ENCODE peak calls at places on chromosome 18, in six cellular contexts. Z is GM12878, S is HepG2, L is GM12891, X is K562, K is GM12892. V is an unnamed sample.

GRCh38 chr18:31088532-31088931 is 13.7 kb downstream of the DSC2 start:
- DNase-seq in K (no peak), Z (no peak), S (no peak), L (no peak), X (no peak), V (no peak)

GRCh38 chr18:8662574-8663255 is 42.6 kb upstream of the MTCL1 start:
- DNase-seq in L (no peak), Z (no peak), K (no peak), S (no peak), X (no peak), V (no peak)

GRCh38 chr18:9913526-9914333 is at the start of gene VAPA:
- DNase-seq in L (peak), X (peak), K (peak), S (peak), Z (peak), V (peak)

GRCh38 chr18:10784596-10785202 is 258.9 kb downstream of the NAPG start:
- DNase-seq in L (no peak), S (no peak), X (no peak), Z (no peak), K (no peak), V (no peak)

GRCh38 chr18:4284528-4284927 is 170.6 kb downstream of the DLGAP1 start:
- DNase-seq in X (no peak), Z (no peak), S (no peak), L (no peak), K (no peak), V (no peak)

GRCh38 chr18:60044290-60045006 is 144.7 kb downstream of the PMAIP1 start:
- DNase-seq in S (no peak), K (no peak), L (no peak), X (no peak), Z (no peak), V (no peak)

GRCh38 chr18:63147973-63148372 is 171.6 kb downstream of the BCL2 start:
- DNase-seq in S (no peak), X (no peak), Z (no peak), K (no peak), L (no peak), V (no peak)

GRCh38 chr18:26003391-26003790 is 87.0 kb downstream of the SS18 start:
- DNase-seq in L (no peak), Z (no peak), S (no peak), X (peak), K (no peak), V (no peak)

GRCh38 chr18:59783138-59783537 is 85.9 kb upstream of the CCBE1 start:
- DNase-seq in L (peak), X (peak), Z (peak), S (peak), K (peak), V (peak)

GRCh38 chr18:23585007-23585871 is 1.1 kb downstream of the NPC1 start:
- DNase-seq in Z (peak), X (peak), K (no peak), S (peak), L (no peak), V (peak)

GRCh38 chr18:56919190-56919589 is 227.7 kb upstream of the BOD1L2 start:
- DNase-seq in Z (no peak), K (no peak), X (no peak), L (no peak), S (no peak), V (no peak)

GRCh38 chr18:24026457-24026856 is 11.9 kb downstream of the TTC39C start:
- DNase-seq in K (no peak), X (no peak), L (no peak), S (no peak), Z (no peak), V (no peak)

DNA sequence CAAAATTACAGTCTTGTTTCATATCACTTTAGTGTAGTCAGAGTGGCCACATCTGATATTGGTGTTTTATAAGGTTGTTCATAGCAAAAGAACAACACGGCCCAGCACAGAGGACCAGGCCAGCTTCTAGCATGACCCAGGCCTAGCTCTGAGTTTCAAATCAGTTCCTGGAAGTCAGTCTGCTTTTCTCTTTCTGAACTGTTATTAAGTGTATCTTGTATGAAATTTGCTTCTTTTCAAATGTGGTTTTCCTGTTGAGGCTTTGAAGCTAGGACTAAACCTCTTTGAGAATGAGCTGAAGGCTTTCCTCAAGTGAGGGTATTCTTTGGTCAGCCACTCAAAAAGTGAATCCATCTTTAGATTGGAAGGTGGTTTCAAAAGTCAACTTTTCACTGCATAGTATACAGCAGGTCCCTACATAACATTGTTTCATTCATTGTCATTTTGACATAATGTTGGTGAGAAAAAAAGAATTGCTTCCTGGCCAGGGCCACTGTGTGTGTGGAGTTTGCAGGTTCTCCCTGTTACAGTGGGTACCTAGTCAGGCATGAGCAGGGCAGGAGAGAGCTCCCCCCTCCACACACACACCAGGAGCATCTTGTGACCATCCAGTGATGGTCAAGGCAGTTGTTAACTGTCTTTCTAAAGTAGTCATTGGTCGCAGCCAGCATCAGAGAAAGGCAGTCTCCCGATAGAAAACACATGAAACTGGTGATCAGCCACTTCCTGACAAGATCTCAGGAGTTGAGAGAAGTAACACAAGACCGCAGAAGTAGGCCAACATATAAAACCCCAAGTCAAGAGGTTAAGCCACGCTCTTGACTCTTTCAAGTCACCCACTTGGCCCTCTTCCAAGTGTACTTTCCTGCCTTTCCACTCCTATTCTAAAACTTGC is 6.7 kb upstream of the ACAA2 start:
- DNase-seq in X (peak), K (no peak), S (no peak), L (no peak), Z (no peak), V (no peak)
- TF ChIP-seq TAF1 in X (no peak), K (no peak), S (no peak), L (no peak), Z (no peak), V (no peak)

GRCh38 chr18:38241736-38242135 is 676.1 kb upstream of the CELF4 start:
- DNase-seq in L (no peak), Z (no peak), X (no peak), S (no peak), K (no peak), V (no peak)

GRCh38 chr18:38241216-38241615 is 675.6 kb upstream of the CELF4 start:
- DNase-seq in X (no peak), Z (no peak), S (no peak), L (no peak), K (no peak), V (no peak)

GRCh38 chr18:38243291-38243690 is 677.7 kb upstream of the CELF4 start:
- DNase-seq in K (no peak), X (no peak), S (no peak), Z (no peak), L (no peak), V (no peak)

GRCh38 chr18:38237796-38238195 is 672.2 kb upstream of the CELF4 start:
- DNase-seq in L (no peak), X (no peak), K (no peak), Z (no peak), S (no peak), V (no peak)
- TF ChIP-seq TAF1 in L (no peak), X (no peak), K (no peak), Z (no peak), S (no peak), V (no peak)

GRCh38 chr18:35695803-35696202 is 114.3 kb downstream of the GALNT1 start:
- DNase-seq in K (no peak), S (no peak), L (no peak), Z (no peak), X (no peak), V (no peak)
- TF ChIP-seq TAF1 in K (no peak), S (no peak), L (no peak), Z (no peak), X (no peak), V (no peak)

GRCh38 chr18:58505181-58505580 is 123.7 kb downstream of the ALPK2 start:
- DNase-seq in X (no peak), L (no peak), Z (no peak), S (no peak), K (no peak), V (no peak)
- TF ChIP-seq TAF1 in X (no peak), L (no peak), Z (no peak), S (no peak), K (no peak), V (no peak)